ENCODE peak calls at places on chromosomes 13 and 19, in ten cellular contexts. S, H, G, L, A, R, U, V, T and P are unnamed samples.

GRCh38 chr13:41917641-41918040 is 43.3 kb downstream of the VWA8 start:
- DNase-seq in S (no peak), H (no peak), G (no peak), L (no peak), A (no peak), R (peak), U (no peak), V (no peak), T (no peak), P (no peak)

GRCh38 chr13:41905600-41906254 is 55.2 kb downstream of the VWA8 start:
- DNase-seq in S (no peak), H (no peak), G (no peak), L (no peak), A (no peak), R (peak), U (no peak), V (no peak), T (no peak), P (no peak)

GRCh38 chr19:39848392-39848791 is 2.2 kb upstream of the FBL start:
- DNase-seq in S (no peak), H (no peak), G (no peak), L (no peak), A (no peak), R (no peak), U (no peak), V (no peak), T (no peak), P (no peak)

GRCh38 chr13:114077938-114078335 is 54.5 kb downstream of the RASA3 start:
- DNase-seq in S (no peak), H (no peak), G (no peak), L (peak), A (no peak), R (peak), U (peak), V (peak), T (no peak), P (no peak)

GRCh38 chr19:29872224-29872731 is 60.5 kb downstream of the CCNE1 start:
- DNase-seq in S (no peak), H (no peak), G (no peak), L (no peak), A (no peak), R (peak), U (no peak), V (no peak), T (no peak), P (no peak)

GRCh38 chr13:91017669-91018053 is 329.8 kb upstream of the MIR17HG start:
- DNase-seq in S (no peak), H (no peak), G (no peak), L (no peak), A (no peak), R (peak), U (peak), V (no peak), T (peak), P (no peak)

GRCh38 chr19:44653977-44654784 is 10.5 kb downstream of the PVR start:
- DNase-seq in S (peak), H (no peak), G (peak), L (peak), A (no peak), R (peak), U (peak), V (peak), T (peak), P (peak)

GRCh38 chr13:73018336-73018735 is 40.5 kb upstream of the KLF5 start:
- DNase-seq in S (no peak), H (no peak), G (no peak), L (no peak), A (no peak), R (no peak), U (no peak), V (no peak), T (no peak), P (no peak)

GRCh38 chr19:932647-933552 is 7.1 kb downstream of the ARID3A start:
- DNase-seq in S (no peak), H (no peak), G (no peak), L (peak), A (no peak), R (peak), U (peak), V (peak), T (peak), P (no peak)

GRCh38 chr13:30133976-30134375 is 173.4 kb downstream of the KATNAL1 start:
- DNase-seq in S (no peak), H (no peak), G (no peak), L (peak), A (no peak), R (no peak), U (no peak), V (no peak), T (no peak), P (no peak)

GRCh38 chr19:4543444-4543843 is 3.6 kb upstream of the LRG1 start:
- DNase-seq in S (no peak), H (no peak), G (no peak), L (no peak), A (no peak), R (no peak), U (no peak), V (no peak), T (no peak), P (no peak)

GRCh38 chr19:37997911-37998344 is 90.9 kb downstream of the SIPA1L3 start:
- DNase-seq in S (no peak), H (no peak), G (no peak), L (no peak), A (no peak), R (peak), U (no peak), V (no peak), T (no peak), P (no peak)

GRCh38 chr19:44753932-44754742 is 5.6 kb downstream of the BCL3 start:
- DNase-seq in S (peak), H (no peak), G (peak), L (peak), A (no peak), R (peak), U (peak), V (peak), T (no peak), P (no peak)

GRCh38 chr19:35120898-35121297 is 5.3 kb downstream of the FXYD3 start:
- DNase-seq in S (no peak), H (peak), G (no peak), L (no peak), A (no peak), R (no peak), U (no peak), V (peak), T (no peak), P (no peak)

GRCh38 chr19:10112895-10113591 is 1.6 kb downstream of the P2RY11 start:
- DNase-seq in S (no peak), H (no peak), G (peak), L (no peak), A (no peak), R (peak), U (peak), V (no peak), T (peak), P (peak)

GRCh38 chr19:50512112-50512998 is 1.4 kb downstream of the ASPDH start:
- DNase-seq in S (no peak), H (no peak), G (no peak), L (no peak), A (no peak), R (no peak), U (peak), V (no peak), T (no peak), P (no peak)

GRCh38 chr13:75749407-75749806 is 113.3 kb downstream of the LMO7 start:
- DNase-seq in S (no peak), H (no peak), G (no peak), L (no peak), A (no peak), R (no peak), U (no peak), V (no peak), T (no peak), P (no peak)

GRCh38 chr19:18590273-18591272 is 2.0 kb downstream of the REX1BD start:
- DNase-seq in S (no peak), H (no peak), G (no peak), L (peak), A (peak), R (peak), U (peak), V (peak), T (peak), P (peak)

GRCh38 chr19:13817018-13817614 is 21.9 kb downstream of the ZSWIM4 start:
- DNase-seq in S (no peak), H (no peak), G (no peak), L (no peak), A (no peak), R (peak), U (peak), V (peak), T (no peak), P (no peak)

GRCh38 chr19:55369651-55370304 is 485 bp downstream of the IL11 start:
- DNase-seq in S (no peak), H (no peak), G (no peak), L (no peak), A (no peak), R (peak), U (no peak), V (no peak), T (peak), P (no peak)

GRCh38 chr13:28136916-28137315 is 1.4 kb upstream of the PAN3 start:
- DNase-seq in S (no peak), H (no peak), G (no peak), L (no peak), A (no peak), R (peak), U (no peak), V (peak), T (no peak), P (no peak)

GRCh38 chr19:32464279-32464678 is 58.7 kb downstream of the DPY19L3 start:
- DNase-seq in S (no peak), H (no peak), G (no peak), L (no peak), A (no peak), R (peak), U (no peak), V (no peak), T (no peak), P (no peak)

GRCh38 chr19:46635920-46636761 is at the start of gene GNG8:
- DNase-seq in S (no peak), H (no peak), G (no peak), L (no peak), A (no peak), R (no peak), U (peak), V (no peak), T (no peak), P (no peak)

GRCh38 chr13:107231941-107232340 is 664.0 kb upstream of the ARGLU1 start:
- DNase-seq in S (no peak), H (no peak), G (no peak), L (no peak), A (no peak), R (no peak), U (no peak), V (no peak), T (no peak), P (no peak)

GRCh38 chr13:99495478-99496321 is 5.6 kb upstream of the TM9SF2 start:
- DNase-seq in S (no peak), H (no peak), G (no peak), L (no peak), A (no peak), R (no peak), U (no peak), V (no peak), T (no peak), P (no peak)

GRCh38 chr13:87093399-87093798 is 577.8 kb upstream of the SLITRK5 start:
- DNase-seq in S (no peak), H (no peak), G (no peak), L (no peak), A (no peak), R (no peak), U (no peak), V (no peak), T (no peak), P (no peak)

GRCh38 chr13:91158015-91158390 is 189.5 kb upstream of the MIR17HG start:
- DNase-seq in S (no peak), H (no peak), G (no peak), L (no peak), A (no peak), R (no peak), U (no peak), V (no peak), T (no peak), P (no peak)

GRCh38 chr19:1009043-1009975 is 9.1 kb downstream of the GRIN3B start:
- DNase-seq in S (no peak), H (no peak), G (no peak), L (no peak), A (no peak), R (peak), U (peak), V (no peak), T (no peak), P (no peak)

GRCh38 chr13:29722415-29722814 is 126.9 kb upstream of the SLC7A1 start:
- DNase-seq in S (no peak), H (no peak), G (no peak), L (no peak), A (no peak), R (no peak), U (no peak), V (no peak), T (no peak), P (no peak)

GRCh38 chr13:98286814-98287213 is 109.7 kb upstream of the RNF113B start:
- DNase-seq in S (no peak), H (no peak), G (no peak), L (no peak), A (no peak), R (no peak), U (no peak), V (no peak), T (no peak), P (no peak)

GRCh38 chr13:51444922-51445321 is 7.9 kb downstream of the INTS6 start:
- DNase-seq in S (no peak), H (no peak), G (no peak), L (peak), A (no peak), R (peak), U (no peak), V (no peak), T (no peak), P (no peak)

GRCh38 chr19:35746556-35746955 is 1.1 kb downstream of the PSENEN start:
- DNase-seq in S (no peak), H (no peak), G (no peak), L (no peak), A (no peak), R (no peak), U (peak), V (no peak), T (no peak), P (no peak)

GRCh38 chr13:24127116-24127631 is 33.3 kb upstream of the SPATA13 start:
- DNase-seq in S (no peak), H (no peak), G (no peak), L (no peak), A (no peak), R (peak), U (no peak), V (peak), T (no peak), P (no peak)

GRCh38 chr19:29439688-29440550 is 85.9 kb upstream of the VSTM2B start:
- DNase-seq in S (no peak), H (no peak), G (no peak), L (no peak), A (no peak), R (no peak), U (no peak), V (no peak), T (no peak), P (no peak)

GRCh38 chr19:31553844-31554215 is 204.6 kb upstream of the TSHZ3 start:
- DNase-seq in S (no peak), H (no peak), G (no peak), L (no peak), A (no peak), R (no peak), U (no peak), V (no peak), T (no peak), P (no peak)

GRCh38 chr19:10514211-10515145 is 2.8 kb downstream of the S1PR5 start:
- DNase-seq in S (peak), H (no peak), G (no peak), L (no peak), A (no peak), R (no peak), U (no peak), V (no peak), T (no peak), P (no peak)